ENCODE peak calls at places on chromosome 19, in four cellular contexts. B, L, Y and D are unnamed samples.

GRCh38 chr19:41359741-41360140 is 4.2 kb downstream of the B9D2 start:
- DNase-seq in B (no peak), L (no peak), Y (no peak), D (no peak)

GRCh38 chr19:47280183-47280797 is 5.6 kb downstream of the INAFM1 start:
- DNase-seq in B (peak; percentile 87), L (peak; percentile 73), Y (peak; percentile 42), D (peak; percentile 53)

GRCh38 chr19:15283141-15283885 is 49.0 kb downstream of the BRD4 start:
- DNase-seq in B (no peak), L (no peak), Y (no peak), D (no peak)

GRCh38 chr19:460877-461609 is at the start of gene SHC2:
- DNase-seq in B (no peak), L (peak; percentile 72), Y (no peak), D (peak; percentile 71)

GRCh38 chr19:32767951-32768679 is 48.5 kb downstream of the TDRD12 start:
- DNase-seq in B (no peak), L (no peak), Y (no peak), D (no peak)

GRCh38 chr19:13859361-13859880 is 17.5 kb upstream of the NANOS3 start:
- DNase-seq in B (no peak), L (no peak), Y (no peak), D (no peak)

GRCh38 chr19:13195678-13196077 is 45.5 kb downstream of the IER2 start:
- DNase-seq in B (peak; percentile 87), L (peak; percentile 59), Y (peak; percentile 80), D (peak; percentile 49)

GRCh38 chr19:3450796-3451411 is 29.4 kb downstream of the SMIM24 start:
- DNase-seq in B (no peak), L (no peak), Y (peak; percentile 39), D (no peak)

GRCh38 chr19:7294571-7295212 is 478 bp upstream of the INSR start:
- DNase-seq in B (peak; percentile 53), L (peak; percentile 71), Y (peak; percentile 65), D (peak; percentile 40)

GRCh38 chr19:51702103-51702753 is 9.1 kb downstream of the SPACA6 start:
- DNase-seq in B (peak; percentile 96), L (peak; percentile 77), Y (no peak), D (peak; percentile 32)

GRCh38 chr19:7642295-7643046 is 5.6 kb downstream of the STXBP2 start:
- DNase-seq in B (no peak), L (no peak), Y (no peak), D (no peak)

GRCh38 chr19:45442927-45443461 is 19.3 kb upstream of the ERCC1 start:
- DNase-seq in B (peak; percentile 38), L (peak; percentile 62), Y (no peak), D (no peak)

GRCh38 chr19:43562211-43562697 is 13.1 kb downstream of the XRCC1 start:
- DNase-seq in B (no peak), L (no peak), Y (no peak), D (no peak)

GRCh38 chr19:43563816-43564215 is 11.5 kb downstream of the XRCC1 start:
- DNase-seq in B (no peak), L (no peak), Y (no peak), D (no peak)

GRCh38 chr19:43564800-43565199 is 10.5 kb downstream of the XRCC1 start:
- DNase-seq in B (no peak), L (no peak), Y (no peak), D (no peak)

GRCh38 chr19:43561144-43561970 is 14.0 kb downstream of the XRCC1 start:
- DNase-seq in B (no peak), L (no peak), Y (no peak), D (no peak)

GRCh38 chr19:43562698-43563241 is 12.6 kb downstream of the XRCC1 start:
- DNase-seq in B (no peak), L (no peak), Y (no peak), D (no peak)
- TF ChIP-seq ELF4 in B (no peak), L (no peak), Y (no peak), D (no peak)

GRCh38 chr19:29681422-29682235 is 16.4 kb downstream of the PLEKHF1 start:
- DNase-seq in B (no peak), L (no peak), Y (no peak), D (no peak)
- TF ChIP-seq ELF4 in B (no peak), L (no peak), Y (no peak), D (no peak)

DNA sequence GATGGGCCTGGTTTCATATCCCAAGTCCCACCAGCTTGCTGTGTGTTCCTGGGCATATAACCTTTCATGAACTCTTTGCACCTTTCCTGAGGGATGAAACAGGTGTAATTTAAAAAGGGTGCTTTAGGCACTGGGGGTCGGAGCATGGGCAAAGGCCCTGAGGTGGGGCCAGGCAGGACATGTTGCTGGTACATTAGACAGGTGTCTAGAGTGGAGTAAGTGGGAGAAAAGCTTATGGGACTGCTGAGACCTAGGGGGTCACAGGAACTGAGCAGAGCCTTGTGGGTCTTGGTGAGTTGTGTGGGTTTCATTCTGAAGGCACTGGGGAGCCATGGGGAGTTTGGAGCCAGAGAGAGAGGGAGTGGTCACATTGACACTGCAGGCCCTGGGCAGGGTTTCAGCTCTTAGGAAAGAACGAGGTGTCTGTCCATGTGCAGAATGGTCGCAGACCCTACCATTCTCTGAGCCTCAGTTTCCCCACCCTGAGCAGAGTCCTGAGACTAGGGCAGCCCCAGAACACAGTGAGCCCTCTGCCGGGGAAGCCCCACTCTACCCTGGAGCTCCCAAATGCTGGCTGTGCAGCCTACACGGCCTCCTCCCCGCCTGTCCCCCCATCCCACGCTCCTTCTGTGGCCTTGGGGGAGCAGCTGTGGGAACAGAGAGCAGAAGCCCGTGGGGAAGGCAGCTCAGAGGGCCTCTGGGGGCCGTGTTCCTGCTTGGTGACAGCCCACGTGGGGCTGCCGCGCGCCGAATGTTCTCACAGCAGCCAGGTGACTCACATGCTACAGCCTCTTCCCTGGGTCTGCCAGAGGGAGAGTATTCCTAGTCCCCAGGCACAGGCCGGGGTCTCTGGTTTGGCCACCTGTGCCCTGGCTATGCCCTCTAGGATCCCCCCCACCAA is 7.3 kb upstream of the HOMER3 start:
- DNase-seq in B (no peak), L (no peak), Y (no peak), D (no peak)
- TF ChIP-seq ELF4 in B (no peak), L (no peak), Y (no peak), D (no peak)

GRCh38 chr19:5062799-5063198 is 93.9 kb downstream of the KDM4B start:
- DNase-seq in B (no peak), L (no peak), Y (no peak), D (no peak)
- TF ChIP-seq ELF4 in B (no peak), L (no peak), Y (no peak), D (no peak)

GRCh38 chr19:12052057-12052570 is 647 bp downstream of the ZNF878 start:
- DNase-seq in B (no peak), L (no peak), Y (no peak), D (no peak)
- TF ChIP-seq ELF4 in B (no peak), L (no peak), Y (no peak), D (no peak)